ENCODE peak calls at places on chromosomes 12 and 14, in four cellular contexts. D is K562, H is WTC11, C is GM12878. B is an unnamed sample.

GRCh38 chr12:110846615-110847566 is at the start of gene CCDC63:
- DNase-seq in D (peak), H (peak), C (no peak), B (peak)

GRCh38 chr12:47781479-47782371 is 8.7 kb downstream of the SLC48A1 start:
- DNase-seq in D (no peak), H (no peak), C (no peak), B (no peak)

GRCh38 chr14:80212025-80212402 is 710 bp upstream of the DIO2 start:
- DNase-seq in D (no peak), H (no peak), C (no peak), B (no peak)

GRCh38 chr12:12007001-12007712 is 63.6 kb upstream of the BCL2L14 start:
- DNase-seq in D (no peak), H (no peak), C (peak), B (no peak)

GRCh38 chr14:91754185-91754584 is 22.3 kb upstream of the CATSPERB start:
- DNase-seq in D (no peak), H (no peak), C (no peak), B (no peak)

GRCh38 chr12:45010051-45010450 is 40.8 kb downstream of the DBX2 start:
- DNase-seq in D (no peak), H (no peak), C (no peak), B (no peak)

GRCh38 chr14:105193916-105194782 is 13.0 kb upstream of the NUDT14 start:
- DNase-seq in D (no peak), H (no peak), C (no peak), B (no peak)

GRCh38 chr12:72074956-72075355 is 136.3 kb downstream of the TPH2 start:
- DNase-seq in D (no peak), H (no peak), C (no peak), B (no peak)

GRCh38 chr12:50505386-50505827 is 622 bp downstream of the DIP2B start:
- DNase-seq in D (peak), H (peak), C (no peak), B (no peak)

GRCh38 chr12:3752741-3753486 is at the start of gene CRACR2A:
- DNase-seq in D (peak), H (peak), C (peak), B (no peak)

GRCh38 chr12:22993639-22994038 is 368.7 kb downstream of the ETNK1 start:
- DNase-seq in D (no peak), H (no peak), C (no peak), B (no peak)

GRCh38 chr12:88406905-88407304 is 173.4 kb downstream of the KITLG start:
- DNase-seq in D (no peak), H (no peak), C (no peak), B (no peak)

GRCh38 chr12:106080111-106080732 is 58.5 kb downstream of the NUAK1 start:
- DNase-seq in D (no peak), H (no peak), C (no peak), B (no peak)

GRCh38 chr14:78405071-78405856 is 235.1 kb downstream of the NRXN3 start:
- DNase-seq in D (no peak), H (no peak), C (no peak), B (no peak)

GRCh38 chr12:51924551-51925399 is 17.5 kb downstream of the ACVRL1 start:
- DNase-seq in D (no peak), H (no peak), C (no peak), B (no peak)

GRCh38 chr14:23115492-23115850 is 3.6 kb downstream of the CEBPE start:
- DNase-seq in D (no peak), H (no peak), C (no peak), B (no peak)

GRCh38 chr12:95695741-95696140 is 94.8 kb downstream of the NTN4 start:
- DNase-seq in D (no peak), H (no peak), C (no peak), B (no peak)

GRCh38 chr12:114411081-114411836 is 5.3 kb upstream of the TBX5 start:
- DNase-seq in D (no peak), H (no peak), C (no peak), B (no peak)

GRCh38 chr12:92717202-92717601 is 14.4 kb downstream of the PLEKHG7 start:
- DNase-seq in D (no peak), H (peak), C (no peak), B (no peak)

GRCh38 chr14:61379639-61380184 is 58.3 kb downstream of the PRKCH start:
- DNase-seq in D (no peak), H (no peak), C (no peak), B (no peak)

GRCh38 chr12:124658302-124658701 is 90.9 kb upstream of the NCOR2 start:
- DNase-seq in D (no peak), H (no peak), C (no peak), B (no peak)

GRCh38 chr12:31324845-31325523 is 966 bp downstream of the SINHCAF start:
- DNase-seq in D (peak), H (peak), C (no peak), B (no peak)

GRCh38 chr12:1747609-1748008 is 56.7 kb downstream of the ADIPOR2 start:
- DNase-seq in D (no peak), H (no peak), C (no peak), B (no peak)

GRCh38 chr14:90440592-90440991 is 43.8 kb downstream of the CALM1 start:
- DNase-seq in D (no peak), H (no peak), C (no peak), B (no peak)

GRCh38 chr14:21039059-21039422 is 3.1 kb upstream of the RNASE7 start:
- DNase-seq in D (no peak), H (peak), C (no peak), B (peak)

GRCh38 chr14:57182760-57183503 is 85.8 kb downstream of the EXOC5 start:
- DNase-seq in D (no peak), H (peak), C (no peak), B (peak)

GRCh38 chr14:100131181-100131580 is 28.3 kb downstream of the DEGS2 start:
- DNase-seq in D (no peak), H (peak), C (no peak), B (peak)

GRCh38 chr14:23494223-23494622 is 24.7 kb downstream of the NGDN start:
- DNase-seq in D (no peak), H (peak), C (no peak), B (peak)

GRCh38 chr12:32145096-32145495 is 38.4 kb downstream of the BICD1 start:
- DNase-seq in D (no peak), H (no peak), C (no peak), B (no peak)

GRCh38 chr12:59626382-59626781 is 30.6 kb downstream of the SLC16A7 start:
- DNase-seq in D (no peak), H (no peak), C (no peak), B (no peak)
- TF ChIP-seq TCF7 in D (no peak), H (no peak), C (no peak), B (no peak)

GRCh38 chr14:54291491-54292191 is 105.2 kb upstream of the CDKN3 start:
- DNase-seq in D (no peak), H (no peak), C (no peak), B (peak)

GRCh38 chr14:54299393-54300363 is 97.1 kb upstream of the CDKN3 start:
- DNase-seq in D (no peak), H (no peak), C (no peak), B (peak)

DNA sequence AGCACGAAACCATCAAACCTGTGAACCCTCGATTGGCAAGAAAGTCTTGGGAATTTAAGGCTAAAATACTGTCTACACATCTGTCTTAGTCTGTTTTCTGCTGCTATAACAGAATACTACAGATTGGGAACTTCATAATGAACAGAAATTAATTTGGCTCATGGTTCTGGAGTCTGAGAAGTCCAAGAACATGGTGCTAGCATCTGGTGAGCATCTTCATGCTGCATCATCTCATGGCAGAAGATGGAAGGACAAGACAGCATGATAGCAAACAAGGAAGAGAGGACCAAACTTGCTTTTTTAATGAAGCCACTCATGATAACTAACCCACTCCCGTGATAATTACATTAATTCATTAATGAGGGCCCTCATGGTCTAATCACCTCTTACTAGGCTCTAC is 102.0 kb upstream of the CDKN3 start:
- DNase-seq in D (no peak), H (no peak), C (no peak), B (no peak)
- TF ChIP-seq TCF7 in D (no peak), H (no peak), C (no peak), B (no peak)

DNA sequence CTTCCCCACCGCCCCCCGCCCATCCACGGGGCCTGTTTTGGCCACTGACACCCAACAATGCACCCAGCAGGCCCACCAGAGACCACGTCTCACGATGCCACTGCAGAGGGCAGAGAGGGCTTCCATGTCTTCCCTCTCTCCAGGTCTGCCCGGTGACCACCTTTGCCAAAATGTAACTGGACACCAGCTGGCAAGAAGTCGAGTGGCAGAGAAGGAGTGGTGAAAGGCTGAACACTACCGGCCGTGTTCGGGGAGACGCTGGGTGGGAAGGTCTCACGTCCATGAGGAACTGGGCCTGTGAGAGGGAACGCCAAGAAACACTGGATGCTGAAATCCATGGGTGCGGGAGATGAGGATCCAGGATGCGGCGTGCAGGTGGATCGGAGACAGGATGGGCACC is 308.2 kb downstream of the ADGRD1 start:
- DNase-seq in D (no peak), H (no peak), C (no peak), B (no peak)
- TF ChIP-seq TCF7 in D (no peak), H (no peak), C (no peak), B (no peak)

GRCh38 chr12:20808521-20808920 is 2.0 kb upstream of the SLCO1B3 start:
- DNase-seq in D (no peak), H (no peak), C (no peak), B (peak)

GRCh38 chr12:20805921-20806320 is 4.6 kb upstream of the SLCO1B3 start:
- DNase-seq in D (no peak), H (no peak), C (no peak), B (no peak)

GRCh38 chr12:20807192-20808080 is 3.1 kb upstream of the SLCO1B3 start:
- DNase-seq in D (no peak), H (no peak), C (no peak), B (no peak)

GRCh38 chr12:20815573-20815972 is 5.1 kb downstream of the SLCO1B3 start:
- DNase-seq in D (no peak), H (no peak), C (no peak), B (no peak)

DNA sequence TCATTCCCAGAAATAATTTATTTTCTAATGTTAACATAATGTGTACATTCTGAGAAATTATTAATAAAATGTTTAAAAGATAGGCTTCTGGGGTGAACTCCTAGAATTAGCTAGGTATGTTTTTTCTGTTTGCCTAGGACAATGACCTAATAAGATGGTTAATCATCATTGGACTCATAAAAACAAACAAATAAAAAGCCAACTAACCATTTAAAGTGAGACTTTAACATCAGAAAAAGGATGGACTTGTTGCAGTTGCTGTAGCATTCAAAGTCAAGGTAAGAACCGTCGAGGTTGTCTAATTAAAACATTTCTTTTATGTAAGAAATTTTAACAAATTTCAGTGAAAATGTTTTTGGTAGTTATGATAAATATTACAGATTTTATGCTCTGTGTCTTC is at the start of gene SLCO1B3:
- DNase-seq in D (no peak), H (no peak), C (no peak), B (no peak)
- TF ChIP-seq TCF7 in D (no peak), H (no peak), C (no peak), B (no peak)